ENCODE peak calls at places on chromosomes 13 and 19, in five cellular contexts. A is coronary artery, V is tibial nerve, B is right cardiac atrium, X is cardiac muscle cell. E is an unnamed sample.

GRCh38 chr19:1860821-1861598 is 2.4 kb downstream of the KLF16 start:
- DNase-seq in B (peak; percentile 32), V (no peak), X (no peak), A (no peak), E (no peak)

GRCh38 chr13:30720470-30720869 is 14.9 kb upstream of the ALOX5AP start:
- DNase-seq in V (no peak), A (no peak), B (no peak), X (no peak), E (no peak)

GRCh38 chr13:20131057-20131832 is 29.6 kb downstream of the GJA3 start:
- DNase-seq in V (no peak), B (no peak), X (peak; percentile 38), A (peak; percentile 43), E (no peak)

GRCh38 chr13:98990701-98991100 is 12.8 kb upstream of the DOCK9 start:
- DNase-seq in A (no peak), B (no peak), X (no peak), V (no peak), E (no peak)

GRCh38 chr19:1813837-1814217 is 1.8 kb upstream of the ATP8B3 start:
- DNase-seq in B (no peak), A (no peak), X (no peak), V (no peak), E (peak; percentile 73)

GRCh38 chr13:101795460-101795859 is 343.0 kb downstream of the ITGBL1 start:
- DNase-seq in A (no peak), X (no peak), V (no peak), B (no peak), E (no peak)

GRCh38 chr19:2239173-2239572 is 2.5 kb downstream of the SF3A2 start:
- DNase-seq in V (no peak), B (no peak), A (no peak), X (no peak), E (no peak)

GRCh38 chr13:66424417-66424816 is 805.7 kb downstream of the PCDH9 start:
- DNase-seq in B (no peak), V (no peak), A (no peak), X (no peak), E (no peak)

GRCh38 chr19:18100710-18101109 is 3.1 kb downstream of the MAST3 start:
- DNase-seq in A (no peak), B (no peak), X (peak; percentile 73), V (no peak), E (no peak)

GRCh38 chr13:41054212-41054877 is 7.0 kb upstream of the WBP4 start:
- DNase-seq in X (peak; percentile 57), V (no peak), A (no peak), B (no peak), E (no peak)

GRCh38 chr13:85132986-85133385 is 666.2 kb downstream of the SLITRK6 start:
- DNase-seq in X (no peak), A (no peak), V (no peak), B (no peak), E (no peak)

GRCh38 chr13:43785166-43785680 is 1.5 kb downstream of the ENOX1 start:
- DNase-seq in X (no peak), V (no peak), A (no peak), B (no peak), E (no peak)

GRCh38 chr19:39737929-39738328 is at the start of gene CLC:
- DNase-seq in A (no peak), V (no peak), X (no peak), B (no peak), E (no peak)

GRCh38 chr19:43457809-43458208 is 7.6 kb downstream of the LYPD3 start:
- DNase-seq in X (no peak), B (no peak), V (no peak), A (no peak), E (no peak)

GRCh38 chr19:38274734-38275133 is 10.4 kb downstream of the SPINT2 start:
- DNase-seq in X (peak; percentile 8), A (no peak), B (peak; percentile 38), V (no peak), E (no peak)

GRCh38 chr19:2492870-2493269 is 16.9 kb downstream of the GADD45B start:
- DNase-seq in B (no peak), V (no peak), A (no peak), X (no peak), E (no peak)

GRCh38 chr19:2049741-2050348 is 1.2 kb downstream of the MKNK2 start:
- DNase-seq in X (peak; percentile 54), A (peak; percentile 92), V (peak; percentile 80), B (peak; percentile 76), E (peak; percentile 96)

GRCh38 chr19:43934055-43934984 is 762 bp downstream of the ZNF45 start:
- DNase-seq in B (no peak), X (peak; percentile 3), A (no peak), V (no peak), E (no peak)

GRCh38 chr19:17220207-17220758 is 5.1 kb downstream of the USE1 start:
- DNase-seq in V (no peak), B (peak; percentile 76), A (no peak), X (no peak), E (no peak)

GRCh38 chr19:54231077-54231931 is 8.5 kb upstream of the LILRB3 start:
- DNase-seq in X (peak; percentile 91), A (peak; percentile 82), V (peak; percentile 69), B (peak; percentile 92), E (peak; percentile 96)

GRCh38 chr19:47735131-47735530 is 10.2 kb upstream of the NOP53 start:
- DNase-seq in A (no peak), X (no peak), B (no peak), V (no peak), E (no peak)

GRCh38 chr13:93900735-93901134 is 578.7 kb downstream of the DCT start:
- DNase-seq in B (no peak), A (no peak), V (no peak), X (no peak), E (no peak)

GRCh38 chr13:97026759-97027555 is 32.7 kb upstream of the OXGR1 start:
- DNase-seq in B (no peak), V (no peak), X (no peak), A (no peak), E (no peak)

GRCh38 chr19:3547767-3548282 is 8.9 kb downstream of the TEKTIP1 start:
- DNase-seq in V (no peak), X (no peak), A (no peak), B (no peak), E (peak; percentile 79)

GRCh38 chr13:97307882-97308624 is 85.9 kb downstream of the MBNL2 start:
- DNase-seq in V (peak; percentile 33), B (peak; percentile 44), X (peak; percentile 48), A (no peak), E (no peak)

GRCh38 chr13:113835461-113836274 is 28.2 kb downstream of the GAS6 start:
- DNase-seq in A (no peak), X (no peak), B (no peak), V (no peak), E (no peak)

GRCh38 chr13:41370736-41371135 is 59.7 kb downstream of the NAA16 start:
- DNase-seq in V (no peak), X (no peak), B (no peak), A (no peak), E (no peak)

GRCh38 chr19:13982773-13983172 is 23.3 kb downstream of the RFX1 start:
- DNase-seq in A (no peak), X (no peak), B (no peak), V (no peak), E (no peak)

GRCh38 chr13:114088234-114088633 is 44.2 kb downstream of the RASA3 start:
- DNase-seq in X (no peak), B (no peak), A (no peak), V (peak; percentile 2), E (no peak)

GRCh38 chr13:50320297-50320862 is 305.1 kb downstream of the KCNRG start:
- DNase-seq in X (no peak), B (no peak), V (no peak), A (no peak), E (no peak)

GRCh38 chr13:103282571-103283450 is 216.6 kb upstream of the SLC10A2 start:
- DNase-seq in X (peak; percentile 64), V (no peak), B (no peak), A (no peak), E (no peak)

GRCh38 chr19:55962186-55962585 is 14.6 kb downstream of the NLRP8 start:
- DNase-seq in B (no peak), X (no peak), V (no peak), A (no peak), E (no peak)

GRCh38 chr19:22784051-22784450 is at the start of gene ZNF99:
- DNase-seq in X (no peak), V (peak; percentile 19), A (peak; percentile 78), B (peak; percentile 83), E (no peak)

GRCh38 chr19:40585677-40586422 is 9.2 kb downstream of the SHKBP1 start:
- DNase-seq in A (no peak), V (no peak), B (no peak), X (no peak), E (peak; percentile 79)

DNA sequence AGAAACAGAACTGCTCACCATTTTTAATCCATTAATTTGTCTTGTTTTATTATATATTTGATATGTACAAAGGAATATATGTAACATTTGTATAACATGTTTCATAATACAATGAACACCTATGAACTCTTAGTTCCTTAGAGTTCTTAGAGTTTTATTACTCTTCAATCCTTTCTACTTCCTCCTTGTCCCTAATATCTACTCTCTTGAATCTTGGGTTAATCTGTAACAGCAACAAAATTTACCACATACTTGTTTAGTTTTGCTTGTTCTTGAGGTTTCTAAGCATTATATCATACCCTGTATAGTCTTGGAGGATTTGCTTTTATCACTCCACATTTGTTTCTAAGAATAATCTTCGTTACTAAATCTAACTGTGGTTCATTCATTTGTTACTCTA is 151.4 kb downstream of the PDS5B start:
- DNase-seq in X (no peak), A (no peak), B (no peak), V (no peak), E (no peak)
- H3K4me3 ChIP-seq in X (no peak overlapping the region), A (peak overlapping the region; percentile 17), B (peak overlapping the region; percentile 50), V (peak overlapping the region; percentile 10), E (peak overlapping the region; percentile 34)

GRCh38 chr13:110341445-110342247 is 34.6 kb downstream of the COL4A2 start:
- DNase-seq in B (peak; percentile 72), X (peak; percentile 49), A (peak; percentile 74), V (no peak), E (no peak)
- H3K4me3 ChIP-seq in B (no peak overlapping the region), X (no peak overlapping the region), A (peak overlapping the region; percentile 45), V (no peak overlapping the region), E (peak overlapping the region; percentile 46)

GRCh38 chr13:112057736-112058518 is 9.0 kb upstream of the SOX1 start:
- DNase-seq in B (no peak), X (no peak), V (no peak), A (peak; percentile 28), E (peak; percentile 71)
- H3K4me3 ChIP-seq in B (no peak overlapping the region), X (no peak overlapping the region), V (no peak overlapping the region), A (no peak overlapping the region), E (no peak overlapping the region)

DNA sequence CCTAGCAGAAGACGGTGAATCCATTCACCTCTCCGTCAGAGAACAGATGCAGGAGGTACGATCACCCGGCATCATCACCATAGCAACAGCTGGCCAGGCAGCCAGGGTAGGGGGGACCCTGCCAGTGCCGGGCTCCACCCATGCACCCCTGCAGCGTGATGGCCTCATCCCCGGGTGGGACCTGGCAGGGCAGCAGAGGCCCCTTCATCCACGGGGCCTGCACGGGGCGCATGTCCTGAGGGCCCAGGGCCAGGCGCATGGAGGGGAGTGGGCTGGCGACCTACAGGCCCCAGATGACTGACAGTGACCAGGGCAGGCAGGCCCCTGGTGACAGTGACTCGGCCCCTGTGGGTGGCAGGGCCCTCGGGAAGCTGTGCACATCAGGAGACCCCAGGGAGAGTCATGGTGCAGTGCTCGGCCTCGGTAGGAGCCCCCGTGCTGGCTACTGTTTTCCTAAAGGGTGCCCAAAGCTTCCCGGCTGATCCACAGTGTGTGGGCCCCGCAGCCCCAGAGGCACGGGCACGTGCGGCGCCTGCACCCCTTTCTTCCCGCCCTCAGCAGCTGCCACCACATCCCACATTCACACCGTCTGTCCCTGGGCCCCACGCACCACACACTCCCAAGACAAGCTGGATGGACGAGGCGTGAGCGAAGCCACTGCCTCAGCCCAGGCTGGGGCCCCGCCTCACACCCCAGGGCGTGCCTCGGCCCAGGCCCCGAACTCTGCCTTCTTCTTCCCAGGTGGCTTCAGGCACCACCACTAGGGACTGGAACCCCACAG is 4.8 kb downstream of the RNF126 start:
- DNase-seq in X (no peak), A (no peak), V (no peak), B (no peak), E (peak; percentile 76)
- H3K4me3 ChIP-seq in X (no peak overlapping the region), A (no peak overlapping the region), V (no peak overlapping the region), B (no peak overlapping the region), E (no peak overlapping the region)

E was measured in spleen.